ENCODE peak calls at places on chromosomes 16 and 17, in seven cellular contexts. F is endodermal cell; P is testis; Z is body of pancreas; D is CD8-positive, alpha-beta memory T cell; Y is sigmoid colon; A is H1. B is an unnamed sample. For H3K4me1, H3K9me3 and H3K27me3, the result is how much of the 10 kb centered on the place peaks cover.

GRCh38 chr16:47664653-47665325 is 203.7 kb downstream of the PHKB start:
- DNase-seq in Y (no peak), Z (peak), D (no peak), A (no peak), P (no peak), F (no peak), B (no peak)

GRCh38 chr16:22189473-22190168 is 16.5 kb upstream of the EEF2K start:
- DNase-seq in Y (peak), P (peak), A (no peak), D (peak), Z (peak), F (peak), B (no peak)

GRCh38 chr17:57868007-57868774 is 18.3 kb upstream of the MRPS23 start:
- DNase-seq in Y (peak), F (peak), A (peak), P (peak), Z (peak), D (no peak), B (no peak)

GRCh38 chr17:78499715-78500540 is 77.3 kb downstream of the DNAH17 start:
- DNase-seq in F (peak), D (no peak), P (no peak), Z (no peak), A (no peak), Y (no peak), B (no peak)

GRCh38 chr16:54366005-54366634 is 79.5 kb upstream of the IRX3 start:
- DNase-seq in Z (no peak), Y (no peak), D (no peak), P (no peak), A (no peak), F (no peak), B (no peak)

GRCh38 chr17:7294614-7295153 is at the start of gene YBX2:
- DNase-seq in F (peak), A (no peak), D (peak), P (peak), Y (no peak), Z (peak), B (peak)

GRCh38 chr17:67080804-67081203 is 36.5 kb downstream of the CACNG1 start:
- DNase-seq in P (no peak), D (no peak), F (no peak), A (no peak), Z (no peak), Y (no peak), B (no peak)

GRCh38 chr17:37779554-37779953 is 34.7 kb upstream of the HNF1B start:
- DNase-seq in Z (no peak), P (no peak), F (no peak), A (no peak), D (no peak), Y (no peak), B (no peak)

GRCh38 chr16:13062219-13062618 is 160.8 kb downstream of the SHISA9 start:
- DNase-seq in Z (no peak), P (no peak), Y (no peak), A (no peak), F (no peak), D (no peak), B (no peak)

GRCh38 chr17:59431606-59432005 is 100.2 kb downstream of the YPEL2 start:
- DNase-seq in P (no peak), Z (no peak), D (no peak), F (no peak), Y (no peak), A (no peak), B (no peak)

GRCh38 chr17:82230627-82231311 is 1.9 kb downstream of the SLC16A3 start:
- DNase-seq in D (peak), F (peak), Y (peak), Z (peak), P (peak), A (no peak), B (peak)

GRCh38 chr17:6413073-6413472 is 21.8 kb downstream of the AIPL1 start:
- DNase-seq in A (no peak), D (no peak), F (no peak), Z (no peak), P (no peak), Y (no peak), B (no peak)

GRCh38 chr17:82096709-82097186 is 1.3 kb downstream of the FASN start:
- DNase-seq in F (no peak), A (no peak), D (no peak), Z (no peak), Y (no peak), P (no peak), B (no peak)

GRCh38 chr16:74713876-74714275 is 13.2 kb upstream of the MLKL start:
- DNase-seq in F (no peak), D (no peak), P (no peak), A (no peak), Z (no peak), Y (no peak), B (no peak)

GRCh38 chr17:70483624-70484023 is 314.3 kb downstream of the KCNJ2 start:
- DNase-seq in P (no peak), D (no peak), A (no peak), F (peak), Z (no peak), Y (no peak), B (no peak)

GRCh38 chr16:11242658-11243057 is 13.3 kb downstream of the SOCS1 start:
- DNase-seq in P (no peak), Y (no peak), Z (no peak), A (no peak), F (no peak), D (no peak), B (no peak)

GRCh38 chr16:83842755-83843507 is 35.2 kb downstream of the HSBP1 start:
- DNase-seq in Z (no peak), A (no peak), D (no peak), F (peak), Y (peak), P (no peak), B (peak)

GRCh38 chr17:81035389-81036127 is 607 bp downstream of the BAIAP2 start:
- DNase-seq in F (peak), P (no peak), A (no peak), Z (no peak), Y (no peak), D (no peak), B (peak)

GRCh38 chr17:81032641-81033422 is 2.1 kb upstream of the BAIAP2 start:
- DNase-seq in Y (no peak), A (no peak), F (no peak), D (no peak), P (no peak), Z (no peak), B (peak)

GRCh38 chr17:81033535-81034167 is 1.3 kb upstream of the BAIAP2 start:
- DNase-seq in Y (no peak), F (peak), A (no peak), Z (no peak), P (no peak), D (no peak), B (no peak)

GRCh38 chr17:81034779-81035388 is at the start of gene BAIAP2:
- DNase-seq in Y (peak), F (peak), A (peak), D (peak), Z (peak), P (peak), B (peak)

GRCh38 chr17:81034168-81034777 is 678 bp upstream of the BAIAP2 start:
- DNase-seq in A (no peak), F (no peak), P (no peak), Z (no peak), D (no peak), Y (no peak), B (no peak)
- H3K4me1 ChIP-seq in A (under half), F (under half), P (under half), Z (half or more), D (under half), Y (under half), B (under half)

GRCh38 chr16:3223913-3224515 is 10.9 kb downstream of the ZNF200 start:
- DNase-seq in F (no peak), A (no peak), Y (no peak), Z (no peak), P (no peak), D (no peak), B (no peak)
- H3K9me3 ChIP-seq in F (half or more), A (half or more), Y (half or more), Z (under half), P (under half), D (under half), B (under half)

DNA sequence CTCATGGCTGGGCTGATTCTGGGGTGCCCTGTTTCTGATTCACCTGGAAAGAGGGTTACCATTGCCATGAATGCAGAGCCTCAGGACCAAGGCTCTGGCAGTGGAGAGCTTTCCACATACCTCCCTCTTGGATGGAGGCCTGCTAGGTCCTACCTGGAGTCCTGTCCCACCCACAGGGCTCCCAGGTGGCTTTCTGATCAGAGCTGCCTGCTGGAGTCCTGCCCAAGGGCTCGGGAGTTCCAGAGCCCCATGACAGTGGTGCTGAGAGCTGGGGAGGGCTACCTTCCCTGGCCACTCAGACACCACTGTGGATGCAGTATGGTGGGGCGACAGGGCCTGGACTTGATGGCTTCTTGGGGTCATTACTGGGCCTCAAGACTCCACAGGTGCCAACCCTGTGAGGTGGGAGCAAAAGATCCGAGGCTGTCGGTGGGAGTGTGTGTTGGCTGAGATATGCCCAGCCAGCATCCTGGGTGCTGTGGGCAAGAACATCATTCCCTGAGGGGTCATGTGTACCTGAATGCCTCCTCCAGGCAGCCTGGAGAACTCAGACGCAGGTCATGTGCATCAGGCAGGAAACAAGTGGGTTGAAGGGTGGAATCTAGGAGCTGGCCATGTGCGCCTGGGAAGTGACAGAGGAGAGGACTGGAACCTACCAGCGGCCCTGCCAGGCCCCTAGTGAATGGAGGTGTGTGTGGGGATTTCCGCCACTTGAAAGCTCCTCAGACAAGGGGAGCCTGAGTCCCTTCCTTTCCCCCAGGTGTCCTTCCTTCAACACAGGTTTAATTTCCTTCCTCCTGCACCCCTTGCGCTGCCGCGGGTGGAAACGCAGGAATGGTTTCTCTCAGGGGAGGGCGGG is 2.3 kb upstream of the WNT3 start:
- DNase-seq in Z (no peak), F (peak), P (no peak), D (no peak), A (no peak), Y (no peak), B (no peak)
- H3K27me3 ChIP-seq in Z (under half), F (under half), P (under half), D (under half), A (half or more), Y (half or more), B (under half)

GRCh38 chr17:1765576-1765975 is 3.7 kb downstream of the SERPINF1 start:
- DNase-seq in Y (no peak), A (no peak), F (no peak), P (no peak), D (no peak), Z (no peak), B (no peak)
- H3K4me1 ChIP-seq in Y (under half), A (under half), F (under half), P (under half), D (under half), Z (under half), B (under half)

B was measured in HAP-1.